ENCODE peak calls at places on chromosomes 11 and 22, in six cellular contexts. One of them, this sample, is unnamed.

GRCh38 chr22:25232301-25232700 is 12.9 kb downstream of the CRYBB2 start:
- DNase-seq in mesendoderm: peak
- DNase-seq in fibroblast of the aortic adventitia: peak
- DNase-seq in cardiac muscle cell: peak
- DNase-seq in colonic mucosa: no peak
- DNase-seq in AG10803: peak
- DNase-seq in this sample: no peak

GRCh38 chr11:44255406-44256071 is 54.4 kb downstream of the ALX4 start:
- DNase-seq in mesendoderm: no peak
- DNase-seq in fibroblast of the aortic adventitia: no peak
- DNase-seq in cardiac muscle cell: no peak
- DNase-seq in colonic mucosa: no peak
- DNase-seq in AG10803: no peak
- DNase-seq in this sample: no peak

GRCh38 chr11:70824590-70825300 is 426.4 kb downstream of the CTTN start:
- DNase-seq in mesendoderm: peak
- DNase-seq in fibroblast of the aortic adventitia: no peak
- DNase-seq in cardiac muscle cell: peak
- DNase-seq in colonic mucosa: no peak
- DNase-seq in AG10803: no peak
- DNase-seq in this sample: no peak

GRCh38 chr22:42536166-42536565 is 16.6 kb upstream of the RRP7A start:
- DNase-seq in mesendoderm: no peak
- DNase-seq in fibroblast of the aortic adventitia: no peak
- DNase-seq in cardiac muscle cell: no peak
- DNase-seq in colonic mucosa: no peak
- DNase-seq in AG10803: no peak
- DNase-seq in this sample: no peak

GRCh38 chr11:45045692-45046471 is 95.2 kb upstream of the TP53I11 start:
- DNase-seq in mesendoderm: peak
- DNase-seq in fibroblast of the aortic adventitia: peak
- DNase-seq in cardiac muscle cell: peak
- DNase-seq in colonic mucosa: no peak
- DNase-seq in AG10803: peak
- DNase-seq in this sample: no peak

GRCh38 chr11:111729441-111729840 is 36.7 kb downstream of the PPP2R1B start:
- DNase-seq in mesendoderm: no peak
- DNase-seq in fibroblast of the aortic adventitia: no peak
- DNase-seq in cardiac muscle cell: no peak
- DNase-seq in colonic mucosa: no peak
- DNase-seq in AG10803: no peak
- DNase-seq in this sample: no peak

GRCh38 chr22:36324414-36324813 is 63.4 kb downstream of the MYH9 start:
- DNase-seq in mesendoderm: no peak
- DNase-seq in fibroblast of the aortic adventitia: peak
- DNase-seq in cardiac muscle cell: no peak
- DNase-seq in colonic mucosa: no peak
- DNase-seq in AG10803: no peak
- DNase-seq in this sample: no peak

GRCh38 chr22:41842996-41843970 is 10.4 kb downstream of the SREBF2 start:
- DNase-seq in mesendoderm: no peak
- DNase-seq in fibroblast of the aortic adventitia: no peak
- DNase-seq in cardiac muscle cell: no peak
- DNase-seq in colonic mucosa: no peak
- DNase-seq in AG10803: no peak
- DNase-seq in this sample: no peak

GRCh38 chr11:46335858-46336600 is 11.2 kb upstream of the DGKZ start:
- DNase-seq in mesendoderm: no peak
- DNase-seq in fibroblast of the aortic adventitia: no peak
- DNase-seq in cardiac muscle cell: no peak
- DNase-seq in colonic mucosa: no peak
- DNase-seq in AG10803: no peak
- DNase-seq in this sample: no peak

GRCh38 chr11:69614085-69614484 is 26.9 kb upstream of the CCND1 start:
- DNase-seq in mesendoderm: no peak
- DNase-seq in fibroblast of the aortic adventitia: no peak
- DNase-seq in cardiac muscle cell: no peak
- DNase-seq in colonic mucosa: no peak
- DNase-seq in AG10803: no peak
- DNase-seq in this sample: no peak

GRCh38 chr22:29393019-29393608 is 4.7 kb upstream of the AP1B1 start:
- DNase-seq in mesendoderm: no peak
- DNase-seq in fibroblast of the aortic adventitia: no peak
- DNase-seq in cardiac muscle cell: no peak
- DNase-seq in colonic mucosa: no peak
- DNase-seq in AG10803: no peak
- DNase-seq in this sample: no peak

GRCh38 chr11:925158-925495 is 543 bp upstream of the AP2A2 start:
- DNase-seq in mesendoderm: no peak
- DNase-seq in fibroblast of the aortic adventitia: no peak
- DNase-seq in cardiac muscle cell: no peak
- DNase-seq in colonic mucosa: no peak
- DNase-seq in AG10803: no peak
- DNase-seq in this sample: no peak
- H3K4me3 ChIP-seq in mesendoderm: no peak
- H3K4me3 ChIP-seq in fibroblast of the aortic adventitia: peak
- H3K4me3 ChIP-seq in cardiac muscle cell: peak
- H3K4me3 ChIP-seq in colonic mucosa: peak
- H3K4me3 ChIP-seq in AG10803: peak
- H3K4me3 ChIP-seq in this sample: peak

GRCh38 chr11:112822478-112823274 is 138.5 kb upstream of the NCAM1 start:
- DNase-seq in mesendoderm: peak
- DNase-seq in fibroblast of the aortic adventitia: peak
- DNase-seq in cardiac muscle cell: peak
- DNase-seq in colonic mucosa: no peak
- DNase-seq in AG10803: no peak
- DNase-seq in this sample: no peak
- H3K4me3 ChIP-seq in mesendoderm: no peak
- H3K4me3 ChIP-seq in fibroblast of the aortic adventitia: no peak
- H3K4me3 ChIP-seq in cardiac muscle cell: no peak
- H3K4me3 ChIP-seq in colonic mucosa: no peak
- H3K4me3 ChIP-seq in AG10803: no peak
- H3K4me3 ChIP-seq in this sample: no peak

GRCh38 chr11:107563702-107564101 is 1.8 kb downstream of the ALKBH8 start:
- DNase-seq in mesendoderm: peak
- DNase-seq in fibroblast of the aortic adventitia: peak
- DNase-seq in cardiac muscle cell: peak
- DNase-seq in colonic mucosa: peak
- DNase-seq in AG10803: peak
- DNase-seq in this sample: no peak
- H3K4me3 ChIP-seq in mesendoderm: no peak
- H3K4me3 ChIP-seq in fibroblast of the aortic adventitia: peak
- H3K4me3 ChIP-seq in cardiac muscle cell: no peak
- H3K4me3 ChIP-seq in colonic mucosa: no peak
- H3K4me3 ChIP-seq in AG10803: peak
- H3K4me3 ChIP-seq in this sample: peak

GRCh38 chr11:118608268-118609214 is 1.1 kb downstream of the PHLDB1 start:
- DNase-seq in mesendoderm: peak
- DNase-seq in fibroblast of the aortic adventitia: peak
- DNase-seq in cardiac muscle cell: peak
- DNase-seq in colonic mucosa: peak
- DNase-seq in AG10803: peak
- DNase-seq in this sample: no peak

GRCh38 chr11:118610773-118611432 is 3.5 kb downstream of the PHLDB1 start:
- DNase-seq in mesendoderm: peak
- DNase-seq in fibroblast of the aortic adventitia: peak
- DNase-seq in cardiac muscle cell: peak
- DNase-seq in colonic mucosa: peak
- DNase-seq in AG10803: peak
- DNase-seq in this sample: no peak

GRCh38 chr11:118612378-118612777 is 5.0 kb downstream of the PHLDB1 start:
- DNase-seq in mesendoderm: peak
- DNase-seq in fibroblast of the aortic adventitia: peak
- DNase-seq in cardiac muscle cell: peak
- DNase-seq in colonic mucosa: no peak
- DNase-seq in AG10803: no peak
- DNase-seq in this sample: no peak

GRCh38 chr11:118609380-118610219 is 2.2 kb downstream of the PHLDB1 start:
- DNase-seq in mesendoderm: peak
- DNase-seq in fibroblast of the aortic adventitia: peak
- DNase-seq in cardiac muscle cell: peak
- DNase-seq in colonic mucosa: no peak
- DNase-seq in AG10803: peak
- DNase-seq in this sample: no peak

DNA sequence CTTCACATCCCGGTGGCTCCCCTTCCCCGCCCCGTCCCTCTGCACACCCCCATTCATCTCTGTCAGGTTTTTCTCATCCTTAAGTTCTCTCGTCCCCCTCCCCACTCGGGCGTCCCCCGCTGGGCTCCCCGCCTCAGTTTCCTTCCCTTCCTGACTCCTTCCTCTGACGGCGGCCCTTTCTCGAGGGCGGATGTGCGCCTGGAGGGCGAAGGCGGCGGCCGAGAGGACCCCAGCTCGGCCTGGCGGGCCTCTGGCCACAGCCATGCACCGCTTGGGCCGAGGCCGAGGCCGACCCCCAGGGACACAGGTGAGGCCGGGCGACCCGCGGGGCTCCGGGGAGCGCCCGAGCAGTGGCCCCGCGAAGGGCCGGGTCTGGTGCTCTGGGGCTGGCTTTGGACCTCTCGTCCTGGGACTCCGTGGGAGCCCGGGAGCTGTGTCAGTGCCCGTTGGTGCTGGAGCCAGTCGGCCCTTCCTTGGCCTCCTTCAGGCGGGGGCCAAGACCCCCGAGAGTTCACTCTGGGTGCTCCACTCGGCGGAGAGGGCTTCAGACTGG is 2.9 kb downstream of the PHLDB1 start:
- DNase-seq in mesendoderm: no peak
- DNase-seq in fibroblast of the aortic adventitia: no peak
- DNase-seq in cardiac muscle cell: no peak
- DNase-seq in colonic mucosa: no peak
- DNase-seq in AG10803: no peak
- DNase-seq in this sample: no peak
- H3K4me3 ChIP-seq in mesendoderm: no peak
- H3K4me3 ChIP-seq in fibroblast of the aortic adventitia: peak
- H3K4me3 ChIP-seq in cardiac muscle cell: peak
- H3K4me3 ChIP-seq in colonic mucosa: peak
- H3K4me3 ChIP-seq in AG10803: peak
- H3K4me3 ChIP-seq in this sample: peak